ENCODE peak calls at places on chromosome 14, in nine cellular contexts. V is choroid plexus epithelial cell; Z is GM13977; K is mammary epithelial cell; N is body of pancreas; Y is foreskin fibroblast; Q is CD8-positive, alpha-beta T cell; J is mucosa of descending colon; X is HFFc6. D is an unnamed sample.

GRCh38 chr14:68564826-68565760 is 227.8 kb downstream of the ZFP36L1 start:
- DNase-seq in Y (no peak), Q (no peak), V (peak; percentile 28), N (no peak), J (no peak), Z (no peak), K (peak; percentile 36), X (no peak), D (no peak)

GRCh38 chr14:70908918-70909641 is 1.8 kb downstream of the PCNX1 start:
- DNase-seq in J (no peak), K (peak; percentile 35), Y (no peak), X (no peak), Z (no peak), V (no peak), N (no peak), Q (no peak), D (no peak)

GRCh38 chr14:57293851-57294837 is 25.4 kb downstream of the AP5M1 start:
- DNase-seq in V (peak; percentile 54), K (no peak), Z (no peak), N (no peak), Q (no peak), X (no peak), J (no peak), Y (no peak), D (no peak)

GRCh38 chr14:81366259-81366658 is 33.9 kb downstream of the STON2 start:
- DNase-seq in N (no peak), V (no peak), Z (no peak), J (no peak), Q (no peak), Y (no peak), X (no peak), K (peak; percentile 36), D (no peak)

GRCh38 chr14:74257078-74257987 is 18.1 kb downstream of the VSX2 start:
- DNase-seq in J (peak; percentile 43), Q (peak; percentile 36), X (no peak), N (peak; percentile 45), Z (peak; percentile 93), Y (no peak), V (peak; percentile 16), K (no peak), D (no peak)

GRCh38 chr14:95200404-95200803 is 43.1 kb upstream of the DICER1 start:
- DNase-seq in Y (no peak), N (no peak), Q (no peak), K (no peak), X (no peak), J (no peak), Z (no peak), V (no peak), D (no peak)

GRCh38 chr14:22848391-22849164 is 12.2 kb downstream of the MMP14 start:
- DNase-seq in J (peak; percentile 45), X (peak; percentile 63), V (peak; percentile 95), N (no peak), Y (peak; percentile 95), K (peak; percentile 54), Z (peak; percentile 45), Q (no peak), D (peak; percentile 91)

GRCh38 chr14:82313889-82314288 is 780.2 kb upstream of the SEL1L start:
- DNase-seq in N (no peak), K (no peak), J (no peak), Z (no peak), Y (no peak), X (no peak), V (peak; percentile 1), Q (no peak), D (no peak)

DNA sequence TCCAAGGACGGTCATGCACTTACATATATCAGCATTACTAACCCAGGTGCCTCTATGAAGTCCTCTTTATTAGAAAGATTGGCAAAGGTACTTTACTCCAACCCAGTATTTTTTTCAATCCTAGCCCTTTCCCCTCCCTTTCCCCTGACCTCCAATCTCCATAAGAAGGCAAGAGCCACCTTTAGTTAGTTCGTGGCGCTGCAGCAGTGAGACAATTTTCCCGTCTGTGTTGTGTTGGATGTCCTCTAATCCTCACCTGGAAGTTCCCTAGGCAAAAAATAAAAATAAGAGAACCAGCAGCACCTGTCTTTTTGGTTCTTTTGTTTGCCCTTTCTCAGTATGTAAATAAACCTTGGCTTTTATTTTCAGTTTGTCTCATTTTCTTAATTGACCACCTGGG is 439.6 kb upstream of the LRFN5 start:
- DNase-seq in N (no peak), J (no peak), K (no peak), X (no peak), Q (no peak), Z (no peak), Y (no peak), V (no peak), D (no peak)
- TF ChIP-seq CTCF in N (no peak), J (no peak), K (no peak), X (no peak), Q (no peak), Z (no peak), Y (no peak), V (no peak), D (no peak)

GRCh38 chr14:51759950-51760349 is 100.5 kb upstream of the GNG2 start:
- DNase-seq in K (no peak), V (no peak), J (no peak), Q (no peak), Y (no peak), X (no peak), N (no peak), Z (no peak), D (no peak)
- TF ChIP-seq CTCF in K (no peak), V (no peak), J (no peak), Q (no peak), Y (no peak), X (no peak), N (no peak), Z (no peak), D (no peak)

GRCh38 chr14:54981698-54982097 is 45.2 kb downstream of the WDHD1 start:
- DNase-seq in Z (no peak), J (no peak), Y (no peak), X (no peak), Q (no peak), N (no peak), V (peak; percentile 48), K (no peak), D (no peak)
- TF ChIP-seq CTCF in Z (no peak), J (no peak), Y (no peak), X (peak; percentile 78), Q (peak; percentile 30), N (no peak), V (peak; percentile 28), K (peak; percentile 30), D (peak; percentile 11)

GRCh38 chr14:31084385-31084784 is 58.2 kb upstream of the STRN3 start:
- DNase-seq in J (no peak), K (no peak), X (no peak), Y (no peak), Z (peak; percentile 50), V (no peak), N (no peak), Q (no peak), D (no peak)
- TF ChIP-seq CTCF in J (no peak), K (no peak), X (no peak), Y (no peak), Z (peak; percentile 10), V (no peak), N (no peak), Q (no peak), D (no peak)

GRCh38 chr14:103856105-103856504 is 8.7 kb upstream of the PPP1R13B start:
- DNase-seq in Q (no peak), Y (no peak), V (no peak), Z (no peak), K (no peak), N (no peak), X (no peak), J (no peak), D (no peak)
- TF ChIP-seq CTCF in Q (no peak), Y (no peak), V (no peak), Z (no peak), K (no peak), N (no peak), X (no peak), J (no peak), D (no peak)

DNA sequence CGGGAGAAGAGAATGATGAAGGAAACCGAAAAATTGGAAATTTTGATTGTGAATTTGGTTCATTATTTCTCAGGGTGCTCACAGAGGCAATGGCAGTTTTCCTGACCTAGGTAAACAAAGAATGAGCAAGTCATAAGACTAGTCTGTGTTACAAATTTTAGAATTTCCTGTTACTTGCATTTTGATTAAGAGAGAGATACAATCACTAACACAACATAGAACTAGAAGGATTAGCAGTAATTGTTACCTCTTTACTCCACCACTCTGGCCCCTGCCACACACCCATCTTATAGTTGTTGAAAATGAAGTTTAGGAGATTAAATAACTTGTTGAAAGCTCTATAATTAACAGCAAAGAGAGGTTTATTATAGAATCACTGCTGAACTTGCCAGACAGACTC is 62.0 kb downstream of the CATSPERB start:
- DNase-seq in K (no peak), N (no peak), Z (no peak), V (no peak), J (no peak), X (no peak), Q (no peak), Y (no peak), D (no peak)
- TF ChIP-seq CTCF in K (no peak), N (no peak), Z (no peak), V (no peak), J (no peak), X (no peak), Q (no peak), Y (no peak), D (no peak)

GRCh38 chr14:52272375-52272774 is 4.9 kb downstream of the PTGDR start:
- DNase-seq in Y (peak; percentile 39), Z (peak; percentile 33), V (peak; percentile 68), J (peak; percentile 73), K (peak; percentile 14), X (peak; percentile 39), N (no peak), Q (no peak), D (no peak)
- TF ChIP-seq CTCF in Y (peak; percentile 31), Z (peak; percentile 34), V (peak; percentile 73), J (no peak), K (peak; percentile 27), X (peak; percentile 72), N (no peak), Q (peak; percentile 49), D (peak; percentile 38)

GRCh38 chr14:35140718-35141581 is 18.6 kb downstream of the PRORP start:
- DNase-seq in X (peak; percentile 50), Z (no peak), Y (no peak), K (no peak), Q (no peak), J (no peak), V (peak; percentile 55), N (no peak), D (no peak)
- TF ChIP-seq CTCF in X (peak; percentile 82), Z (peak; percentile 45), Y (no peak), K (peak; percentile 16), Q (peak; percentile 83), J (no peak), V (peak; percentile 33), N (peak; percentile 59), D (peak; percentile 21)